ENCODE peak calls at places on chromosomes 3 and 15, in six cellular contexts. One of them, this sample, is unnamed.

GRCh38 chr15:62440731-62441130 is 275.6 kb upstream of the C2CD4B start:
- DNase-seq in SK-N-SH: no peak
- DNase-seq in K562: no peak
- DNase-seq in HepG2: no peak
- DNase-seq in HCT116: no peak
- DNase-seq in GM12878: no peak
- DNase-seq in this sample: no peak

GRCh38 chr15:101406796-101407195 is 82.7 kb downstream of the PCSK6 start:
- DNase-seq in HCT116: no peak
- DNase-seq in K562: no peak
- DNase-seq in HepG2: no peak
- DNase-seq in SK-N-SH: no peak
- DNase-seq in GM12878: no peak
- DNase-seq in this sample: no peak

GRCh38 chr15:101203607-101204006 is 48.2 kb downstream of the CHSY1 start:
- DNase-seq in GM12878: no peak
- DNase-seq in SK-N-SH: no peak
- DNase-seq in K562: no peak
- DNase-seq in HCT116: no peak
- DNase-seq in HepG2: peak
- DNase-seq in this sample: no peak

GRCh38 chr3:100082724-100083123 is 31.6 kb downstream of the FILIP1L start:
- DNase-seq in SK-N-SH: no peak
- DNase-seq in GM12878: no peak
- DNase-seq in HCT116: no peak
- DNase-seq in HepG2: no peak
- DNase-seq in K562: no peak
- DNase-seq in this sample: no peak

GRCh38 chr15:99343836-99344551 is 92.7 kb downstream of the LRRC28 start:
- DNase-seq in K562: no peak
- DNase-seq in GM12878: no peak
- DNase-seq in HCT116: no peak
- DNase-seq in SK-N-SH: peak
- DNase-seq in HepG2: no peak
- DNase-seq in this sample: no peak

GRCh38 chr15:97482521-97482920 is 478.0 kb upstream of the ARRDC4 start:
- DNase-seq in GM12878: no peak
- DNase-seq in HCT116: no peak
- DNase-seq in SK-N-SH: no peak
- DNase-seq in HepG2: no peak
- DNase-seq in K562: no peak
- DNase-seq in this sample: no peak

GRCh38 chr15:48478581-48478980 is 147.4 kb downstream of the DUT start:
- DNase-seq in SK-N-SH: no peak
- DNase-seq in HCT116: no peak
- DNase-seq in GM12878: no peak
- DNase-seq in K562: no peak
- DNase-seq in HepG2: no peak
- DNase-seq in this sample: no peak

GRCh38 chr15:78392430-78392829 is 45.6 kb upstream of the IREB2 start:
- DNase-seq in K562: no peak
- DNase-seq in GM12878: no peak
- DNase-seq in HepG2: no peak
- DNase-seq in SK-N-SH: peak
- DNase-seq in HCT116: no peak
- DNase-seq in this sample: no peak

GRCh38 chr3:69009559-69010410 is 3.7 kb downstream of the EOGT start:
- DNase-seq in K562: no peak
- DNase-seq in HCT116: no peak
- DNase-seq in HepG2: no peak
- DNase-seq in GM12878: no peak
- DNase-seq in SK-N-SH: no peak
- DNase-seq in this sample: no peak

DNA sequence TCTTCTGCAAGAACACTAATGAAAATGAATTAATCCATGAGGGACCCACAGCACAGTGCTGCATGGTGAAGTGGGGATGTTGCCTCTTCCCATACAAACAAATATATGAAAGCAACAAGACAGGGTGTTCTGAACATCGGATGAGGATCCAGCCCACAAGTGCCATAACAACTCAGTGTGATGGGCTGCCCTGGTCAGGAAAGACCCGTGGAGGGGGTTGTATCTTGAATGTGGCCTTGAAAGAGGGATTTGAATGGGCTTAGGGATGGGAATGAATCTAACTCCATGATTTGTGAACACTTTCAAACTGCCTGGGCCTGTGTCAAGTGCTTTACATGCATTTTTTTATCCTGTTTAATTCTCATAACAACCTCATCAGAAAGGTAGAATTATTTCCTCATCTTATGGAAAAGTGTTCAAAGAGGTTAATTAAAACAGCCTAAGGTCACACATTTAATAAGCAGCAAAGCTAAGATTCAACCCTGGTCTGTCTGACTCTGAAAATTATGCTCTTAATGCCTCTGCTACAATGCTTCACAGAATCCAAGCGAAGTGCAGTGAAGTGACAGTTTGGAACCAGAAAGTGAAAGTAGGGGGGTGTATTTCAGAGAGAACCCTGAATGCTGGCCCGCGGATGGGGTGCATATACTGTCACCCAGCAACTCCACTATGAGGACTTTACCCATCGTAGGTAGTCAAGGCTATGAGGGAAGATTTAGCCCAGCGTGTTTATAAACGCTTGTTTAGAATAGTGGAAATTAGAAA is 65.6 kb upstream of the HEG1 start:
- DNase-seq in SK-N-SH: no peak
- DNase-seq in GM12878: peak
- DNase-seq in K562: no peak
- DNase-seq in HCT116: no peak
- DNase-seq in HepG2: no peak
- DNase-seq in this sample: no peak
- TF ChIP-seq REST in SK-N-SH: no peak
- TF ChIP-seq REST in GM12878: no peak
- TF ChIP-seq REST in K562: no peak
- TF ChIP-seq REST in HCT116: no peak
- TF ChIP-seq REST in HepG2: no peak
- TF ChIP-seq REST in this sample: no peak

GRCh38 chr3:71510485-71510884 is 73.0 kb downstream of the FOXP1 start:
- DNase-seq in HCT116: no peak
- DNase-seq in K562: peak
- DNase-seq in GM12878: no peak
- DNase-seq in SK-N-SH: no peak
- DNase-seq in HepG2: peak
- DNase-seq in this sample: no peak
- TF ChIP-seq CTCF in HCT116: no peak
- TF ChIP-seq CTCF in K562: peak
- TF ChIP-seq CTCF in GM12878: no peak
- TF ChIP-seq CTCF in SK-N-SH: peak
- TF ChIP-seq CTCF in HepG2: no peak
- TF ChIP-seq CTCF in this sample: no peak

GRCh38 chr15:23038741-23039150 is 623 bp downstream of the TUBGCP5 start:
- DNase-seq in SK-N-SH: no peak
- DNase-seq in GM12878: no peak
- DNase-seq in HCT116: no peak
- DNase-seq in HepG2: peak
- DNase-seq in K562: peak
- DNase-seq in this sample: no peak
- TF ChIP-seq REST in SK-N-SH: no peak
- TF ChIP-seq REST in GM12878: no peak
- TF ChIP-seq REST in HCT116: no peak
- TF ChIP-seq REST in HepG2: no peak
- TF ChIP-seq REST in K562: no peak
- TF ChIP-seq REST in this sample: no peak

GRCh38 chr3:48855681-48856447 is 8.2 kb upstream of the PRKAR2A start:
- DNase-seq in GM12878: no peak
- DNase-seq in SK-N-SH: no peak
- DNase-seq in HepG2: peak
- DNase-seq in K562: no peak
- DNase-seq in HCT116: no peak
- DNase-seq in this sample: no peak
- TF ChIP-seq CTCF in GM12878: no peak
- TF ChIP-seq CTCF in SK-N-SH: no peak
- TF ChIP-seq CTCF in HepG2: peak
- TF ChIP-seq CTCF in K562: no peak
- TF ChIP-seq CTCF in HCT116: no peak
- TF ChIP-seq CTCF in this sample: no peak

GRCh38 chr15:76165951-76166350 is 106.2 kb downstream of the TMEM266 start:
- DNase-seq in K562: no peak
- DNase-seq in SK-N-SH: no peak
- DNase-seq in GM12878: no peak
- DNase-seq in HepG2: no peak
- DNase-seq in HCT116: no peak
- DNase-seq in this sample: no peak

GRCh38 chr15:76170426-76170800 is 110.6 kb downstream of the TMEM266 start:
- DNase-seq in HepG2: no peak
- DNase-seq in SK-N-SH: no peak
- DNase-seq in K562: no peak
- DNase-seq in GM12878: no peak
- DNase-seq in HCT116: no peak
- DNase-seq in this sample: no peak

GRCh38 chr15:76169792-76170425 is 110.1 kb downstream of the TMEM266 start:
- DNase-seq in HCT116: no peak
- DNase-seq in K562: no peak
- DNase-seq in SK-N-SH: no peak
- DNase-seq in HepG2: no peak
- DNase-seq in GM12878: no peak
- DNase-seq in this sample: no peak

GRCh38 chr15:76168237-76168984 is 108.6 kb downstream of the TMEM266 start:
- DNase-seq in HepG2: no peak
- DNase-seq in GM12878: no peak
- DNase-seq in HCT116: no peak
- DNase-seq in K562: no peak
- DNase-seq in SK-N-SH: no peak
- DNase-seq in this sample: no peak

DNA sequence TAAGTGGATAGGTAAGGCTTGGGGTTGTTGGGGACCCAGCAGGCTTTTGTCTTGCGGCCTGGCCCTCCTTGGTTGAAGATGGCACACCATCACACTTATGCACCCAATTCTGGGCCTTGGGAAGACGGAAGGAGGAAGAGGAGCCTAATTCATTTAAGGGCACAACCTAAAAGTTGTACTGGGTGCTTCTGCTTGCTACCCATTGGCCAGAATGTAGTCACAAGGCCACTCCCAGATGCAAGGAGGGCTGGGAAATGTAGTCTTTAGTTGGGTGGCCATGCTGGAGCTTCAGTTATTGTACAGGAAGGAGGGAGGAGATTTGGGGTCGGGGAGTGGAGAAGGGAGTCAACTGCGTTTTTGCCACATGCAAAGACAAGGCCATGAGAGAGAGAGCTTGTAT is 109.2 kb downstream of the TMEM266 start:
- DNase-seq in HepG2: no peak
- DNase-seq in SK-N-SH: no peak
- DNase-seq in GM12878: no peak
- DNase-seq in HCT116: no peak
- DNase-seq in K562: peak
- DNase-seq in this sample: no peak
- TF ChIP-seq REST in HepG2: no peak
- TF ChIP-seq REST in SK-N-SH: no peak
- TF ChIP-seq REST in GM12878: no peak
- TF ChIP-seq REST in HCT116: no peak
- TF ChIP-seq REST in K562: no peak
- TF ChIP-seq REST in this sample: no peak

GRCh38 chr3:40847571-40847992 is 322.8 kb downstream of the ZNF621 start:
- DNase-seq in HepG2: peak
- DNase-seq in K562: no peak
- DNase-seq in SK-N-SH: no peak
- DNase-seq in GM12878: no peak
- DNase-seq in HCT116: no peak
- DNase-seq in this sample: no peak
- TF ChIP-seq CTCF in HepG2: peak
- TF ChIP-seq CTCF in K562: no peak
- TF ChIP-seq CTCF in SK-N-SH: no peak
- TF ChIP-seq CTCF in GM12878: no peak
- TF ChIP-seq CTCF in HCT116: no peak
- TF ChIP-seq CTCF in this sample: no peak